ENCODE peak calls at places on chromosomes 5 and 9, in four cellular contexts. T is caudate nucleus; H is esophagus muscularis mucosa; B is naive thymus-derived CD8-positive, alpha-beta T cell. A is an unnamed sample.
A peak's percentile ranks its signal among the peaks of the same experiment; 100 is the strongest.

GRCh38 chr9:137116027-137116507 is 1.5 kb upstream of the DPP7 start:
- DNase-seq in B (no peak), H (no peak), T (no peak), A (no peak)

GRCh38 chr5:107781451-107781850 is 110.7 kb upstream of the EFNA5 start:
- DNase-seq in B (no peak), H (no peak), T (no peak), A (no peak)

GRCh38 chr5:64347308-64347707 is 158.5 kb upstream of the RGS7BP start:
- DNase-seq in H (no peak), T (no peak), B (no peak), A (no peak)

GRCh38 chr5:113896789-113897188 is 383.3 kb downstream of the YTHDC2 start:
- DNase-seq in B (no peak), T (no peak), H (no peak), A (no peak)

GRCh38 chr5:79408028-79408427 is 105.9 kb downstream of the HOMER1 start:
- DNase-seq in T (no peak), H (no peak), B (no peak), A (no peak)

GRCh38 chr5:146873186-146873917 is 5.2 kb downstream of the PPP2R2B start:
- DNase-seq in B (no peak), H (no peak), T (no peak), A (no peak)

GRCh38 chr5:20832204-20833080 is 844.4 kb upstream of the CDH18 start:
- DNase-seq in H (no peak), B (no peak), T (no peak), A (no peak)

GRCh38 chr9:28234899-28235277 is 661.6 kb upstream of the C9orf72 start:
- DNase-seq in H (no peak), B (no peak), T (no peak), A (no peak)

GRCh38 chr9:14256588-14256987 is 57.4 kb downstream of the NFIB start:
- DNase-seq in T (no peak), B (no peak), H (no peak), A (no peak)

GRCh38 chr5:72920690-72921089 is 35.2 kb upstream of the FCHO2 start:
- DNase-seq in T (no peak), B (no peak), H (no peak), A (no peak)

GRCh38 chr9:27210588-27210987 is 86.4 kb downstream of the EQTN start:
- DNase-seq in T (no peak), B (no peak), H (no peak), A (no peak)

GRCh38 chr9:107460153-107461023 is 29.2 kb downstream of the KLF4 start:
- DNase-seq in B (no peak), T (no peak), H (no peak), A (no peak)

GRCh38 chr5:17156463-17156862 is 61.0 kb upstream of the BASP1 start:
- DNase-seq in H (no peak), B (no peak), T (no peak), A (no peak)

GRCh38 chr9:107638922-107639321 is 149.4 kb upstream of the KLF4 start:
- DNase-seq in T (no peak), H (no peak), B (no peak), A (no peak)

GRCh38 chr9:20495133-20495532 is 127.2 kb downstream of the MLLT3 start:
- DNase-seq in B (no peak), H (no peak), T (no peak), A (no peak)

GRCh38 chr9:15501179-15501578 is 9.6 kb downstream of the PSIP1 start:
- DNase-seq in T (no peak), H (no peak), B (no peak), A (no peak)

GRCh38 chr5:152688561-152689274 is 283.6 kb upstream of the NMUR2 start:
- DNase-seq in H (no peak), B (no peak), T (no peak), A (no peak)

GRCh38 chr5:157354825-157355224 is 88.9 kb downstream of the CYFIP2 start:
- DNase-seq in H (no peak), T (no peak), B (no peak), A (no peak)

GRCh38 chr9:108668191-108668940 is 187.4 kb downstream of the ACTL7B start:
- DNase-seq in H (no peak), T (no peak), B (no peak), A (no peak)

GRCh38 chr5:98631311-98632054 is 142.0 kb upstream of the RGMB start:
- DNase-seq in T (no peak), B (no peak), H (no peak), A (no peak)

GRCh38 chr9:108374606-108375005 is 481.2 kb downstream of the ACTL7B start:
- DNase-seq in B (no peak), H (no peak), T (no peak), A (no peak)

GRCh38 chr9:1071730-1072129 is 21.6 kb downstream of the DMRT2 start:
- DNase-seq in B (no peak), T (no peak), H (no peak), A (no peak)

GRCh38 chr5:137032929-137033328 is 466.2 kb downstream of the SPOCK1 start:
- DNase-seq in H (peak; percentile 66), T (no peak), B (no peak), A (no peak)

GRCh38 chr5:57653636-57654290 is 171.2 kb upstream of the ACTBL2 start:
- DNase-seq in H (no peak), B (no peak), T (peak; percentile 26), A (peak; percentile 45)

GRCh38 chr5:159698322-159698721 is 218.0 kb upstream of the ADRA1B start:
- DNase-seq in T (no peak), B (no peak), H (no peak), A (no peak)